ENCODE peak calls at places on chromosomes 2 and 18, in eight cellular contexts. One of them, this sample, is unnamed.

GRCh38 chr2:61993422-61994024 is 88.0 kb downstream of the COMMD1 start:
- DNase-seq in GM12892: no peak
- DNase-seq in GM23338: peak
- DNase-seq in HL-60: peak
- DNase-seq in transverse colon: peak
- DNase-seq in H1: no peak
- DNase-seq in HCT116: peak
- DNase-seq in breast epithelium: no peak
- DNase-seq in this sample: no peak

GRCh38 chr2:95353613-95354468 is 48.7 kb upstream of the FAHD2A start:
- DNase-seq in transverse colon: no peak
- DNase-seq in GM12892: no peak
- DNase-seq in breast epithelium: no peak
- DNase-seq in H1: no peak
- DNase-seq in HL-60: peak
- DNase-seq in HCT116: no peak
- DNase-seq in GM23338: no peak
- DNase-seq in this sample: no peak

GRCh38 chr2:106614511-106615291 is 127.5 kb downstream of the CD8B2 start:
- DNase-seq in transverse colon: peak
- DNase-seq in GM12892: no peak
- DNase-seq in GM23338: no peak
- DNase-seq in breast epithelium: no peak
- DNase-seq in HCT116: no peak
- DNase-seq in HL-60: no peak
- DNase-seq in H1: no peak
- DNase-seq in this sample: no peak

GRCh38 chr2:64482765-64483504 is 29.0 kb downstream of the LGALSL start:
- DNase-seq in transverse colon: peak
- DNase-seq in breast epithelium: peak
- DNase-seq in GM12892: no peak
- DNase-seq in HCT116: no peak
- DNase-seq in HL-60: no peak
- DNase-seq in GM23338: no peak
- DNase-seq in H1: no peak
- DNase-seq in this sample: no peak

GRCh38 chr2:224311226-224311625 is 90.7 kb downstream of the FAM124B start:
- DNase-seq in transverse colon: no peak
- DNase-seq in HL-60: no peak
- DNase-seq in HCT116: no peak
- DNase-seq in GM23338: no peak
- DNase-seq in H1: no peak
- DNase-seq in GM12892: no peak
- DNase-seq in breast epithelium: no peak
- DNase-seq in this sample: no peak

GRCh38 chr2:73033142-73033765 is 38.3 kb downstream of the SFXN5 start:
- DNase-seq in HL-60: no peak
- DNase-seq in H1: no peak
- DNase-seq in HCT116: no peak
- DNase-seq in GM23338: no peak
- DNase-seq in transverse colon: peak
- DNase-seq in GM12892: no peak
- DNase-seq in breast epithelium: no peak
- DNase-seq in this sample: no peak

GRCh38 chr2:63029058-63029457 is 21.6 kb upstream of the OTX1 start:
- DNase-seq in H1: no peak
- DNase-seq in transverse colon: no peak
- DNase-seq in HL-60: no peak
- DNase-seq in GM12892: no peak
- DNase-seq in breast epithelium: no peak
- DNase-seq in HCT116: no peak
- DNase-seq in GM23338: no peak
- DNase-seq in this sample: no peak

GRCh38 chr18:63070750-63071502 is 248.6 kb downstream of the BCL2 start:
- DNase-seq in GM23338: no peak
- DNase-seq in HL-60: no peak
- DNase-seq in breast epithelium: no peak
- DNase-seq in HCT116: no peak
- DNase-seq in H1: no peak
- DNase-seq in transverse colon: no peak
- DNase-seq in GM12892: no peak
- DNase-seq in this sample: no peak

GRCh38 chr18:79211844-79212243 is 142.7 kb downstream of the ATP9B start:
- DNase-seq in GM23338: no peak
- DNase-seq in breast epithelium: no peak
- DNase-seq in HCT116: no peak
- DNase-seq in GM12892: no peak
- DNase-seq in transverse colon: no peak
- DNase-seq in HL-60: no peak
- DNase-seq in H1: no peak
- DNase-seq in this sample: no peak

GRCh38 chr2:59745085-59745484 is 808.4 kb downstream of the BCL11A start:
- DNase-seq in transverse colon: no peak
- DNase-seq in HCT116: no peak
- DNase-seq in breast epithelium: no peak
- DNase-seq in H1: no peak
- DNase-seq in HL-60: no peak
- DNase-seq in GM12892: no peak
- DNase-seq in GM23338: no peak
- DNase-seq in this sample: no peak

GRCh38 chr18:13539050-13539449 is 187.3 kb downstream of the FAM210A start:
- DNase-seq in breast epithelium: no peak
- DNase-seq in transverse colon: peak
- DNase-seq in HL-60: no peak
- DNase-seq in H1: no peak
- DNase-seq in HCT116: no peak
- DNase-seq in GM23338: no peak
- DNase-seq in GM12892: no peak
- DNase-seq in this sample: no peak

GRCh38 chr2:207970138-207970824 is 55.0 kb downstream of the PLEKHM3 start:
- DNase-seq in transverse colon: no peak
- DNase-seq in HL-60: no peak
- DNase-seq in H1: no peak
- DNase-seq in breast epithelium: no peak
- DNase-seq in HCT116: no peak
- DNase-seq in GM23338: peak
- DNase-seq in GM12892: no peak
- DNase-seq in this sample: no peak

GRCh38 chr2:172578860-172579512 is 23.1 kb downstream of the PDK1 start:
- DNase-seq in HCT116: no peak
- DNase-seq in breast epithelium: no peak
- DNase-seq in HL-60: no peak
- DNase-seq in H1: no peak
- DNase-seq in GM12892: no peak
- DNase-seq in transverse colon: no peak
- DNase-seq in GM23338: no peak
- DNase-seq in this sample: no peak

GRCh38 chr2:199602271-199602895 is 144.6 kb upstream of the SATB2 start:
- DNase-seq in GM12892: no peak
- DNase-seq in HCT116: peak
- DNase-seq in GM23338: peak
- DNase-seq in transverse colon: peak
- DNase-seq in breast epithelium: no peak
- DNase-seq in HL-60: peak
- DNase-seq in H1: no peak
- DNase-seq in this sample: no peak

GRCh38 chr2:43410055-43410604 is 183.7 kb upstream of the ZFP36L2 start:
- DNase-seq in HCT116: no peak
- DNase-seq in breast epithelium: no peak
- DNase-seq in GM12892: no peak
- DNase-seq in GM23338: no peak
- DNase-seq in HL-60: no peak
- DNase-seq in H1: no peak
- DNase-seq in transverse colon: no peak
- DNase-seq in this sample: no peak

GRCh38 chr18:76338619-76339245 is 156.3 kb downstream of the ZNF516 start:
- DNase-seq in GM23338: no peak
- DNase-seq in HCT116: no peak
- DNase-seq in breast epithelium: no peak
- DNase-seq in H1: no peak
- DNase-seq in GM12892: no peak
- DNase-seq in HL-60: no peak
- DNase-seq in transverse colon: no peak
- DNase-seq in this sample: no peak

GRCh38 chr2:127678531-127678930 is 3.2 kb upstream of the LIMS2 start:
- DNase-seq in HCT116: no peak
- DNase-seq in H1: no peak
- DNase-seq in breast epithelium: no peak
- DNase-seq in GM23338: no peak
- DNase-seq in transverse colon: no peak
- DNase-seq in GM12892: no peak
- DNase-seq in HL-60: no peak
- DNase-seq in this sample: no peak

GRCh38 chr2:144943293-144943941 is 423.5 kb upstream of the ZEB2 start:
- DNase-seq in GM12892: no peak
- DNase-seq in GM23338: no peak
- DNase-seq in H1: no peak
- DNase-seq in HCT116: no peak
- DNase-seq in HL-60: no peak
- DNase-seq in transverse colon: no peak
- DNase-seq in breast epithelium: no peak
- DNase-seq in this sample: no peak

DNA sequence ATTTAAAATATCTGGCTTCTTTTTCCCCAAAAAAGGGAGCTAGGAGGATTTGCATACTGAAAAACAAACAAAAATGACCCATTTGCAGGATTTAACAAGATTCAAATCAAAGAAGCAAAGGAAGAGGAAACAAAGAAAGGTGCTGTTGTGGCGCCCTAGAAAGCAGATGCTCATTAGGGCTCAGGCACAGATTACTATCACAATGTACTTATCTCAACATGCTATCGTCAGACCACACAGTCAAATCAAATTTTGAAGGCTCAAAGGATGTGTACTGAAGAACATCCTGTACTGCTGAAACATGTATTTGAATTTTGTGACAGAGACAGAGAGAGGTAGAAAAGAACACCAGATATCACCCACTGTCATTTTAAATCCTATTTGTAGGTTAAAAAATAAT is 10.9 kb downstream of the RBMS1 start:
- DNase-seq in HCT116: no peak
- DNase-seq in HL-60: no peak
- DNase-seq in GM12892: no peak
- DNase-seq in GM23338: no peak
- DNase-seq in transverse colon: no peak
- DNase-seq in breast epithelium: no peak
- DNase-seq in H1: no peak
- DNase-seq in this sample: no peak
- TF ChIP-seq POLR2AphosphoS5 in HCT116: no peak
- TF ChIP-seq POLR2AphosphoS5 in HL-60: no peak
- TF ChIP-seq POLR2AphosphoS5 in GM12892: no peak
- TF ChIP-seq POLR2AphosphoS5 in GM23338: no peak
- TF ChIP-seq POLR2AphosphoS5 in transverse colon: no peak
- TF ChIP-seq POLR2AphosphoS5 in breast epithelium: no peak
- TF ChIP-seq POLR2AphosphoS5 in H1: no peak
- TF ChIP-seq POLR2AphosphoS5 in this sample: no peak

GRCh38 chr2:69714024-69714423 is 27.9 kb upstream of the ANXA4 start:
- DNase-seq in H1: no peak
- DNase-seq in HL-60: no peak
- DNase-seq in GM12892: no peak
- DNase-seq in GM23338: no peak
- DNase-seq in transverse colon: no peak
- DNase-seq in breast epithelium: no peak
- DNase-seq in HCT116: no peak
- DNase-seq in this sample: no peak

GRCh38 chr2:69709290-69709689 is 32.6 kb upstream of the ANXA4 start:
- DNase-seq in GM12892: no peak
- DNase-seq in GM23338: no peak
- DNase-seq in breast epithelium: peak
- DNase-seq in H1: no peak
- DNase-seq in HCT116: no peak
- DNase-seq in transverse colon: no peak
- DNase-seq in HL-60: no peak
- DNase-seq in this sample: no peak

GRCh38 chr2:69716555-69717120 is 25.3 kb upstream of the ANXA4 start:
- DNase-seq in GM12892: no peak
- DNase-seq in HL-60: no peak
- DNase-seq in HCT116: no peak
- DNase-seq in H1: no peak
- DNase-seq in GM23338: no peak
- DNase-seq in breast epithelium: no peak
- DNase-seq in transverse colon: no peak
- DNase-seq in this sample: no peak

GRCh38 chr2:69715964-69716363 is 26.0 kb upstream of the ANXA4 start:
- DNase-seq in HL-60: no peak
- DNase-seq in transverse colon: no peak
- DNase-seq in H1: no peak
- DNase-seq in GM12892: no peak
- DNase-seq in HCT116: no peak
- DNase-seq in GM23338: no peak
- DNase-seq in breast epithelium: no peak
- DNase-seq in this sample: no peak

GRCh38 chr2:69711971-69712370 is 30.0 kb upstream of the ANXA4 start:
- DNase-seq in GM23338: no peak
- DNase-seq in HCT116: no peak
- DNase-seq in transverse colon: no peak
- DNase-seq in breast epithelium: no peak
- DNase-seq in GM12892: no peak
- DNase-seq in HL-60: no peak
- DNase-seq in H1: no peak
- DNase-seq in this sample: no peak
- TF ChIP-seq POLR2AphosphoS5 in GM23338: no peak
- TF ChIP-seq POLR2AphosphoS5 in HCT116: no peak
- TF ChIP-seq POLR2AphosphoS5 in transverse colon: no peak
- TF ChIP-seq POLR2AphosphoS5 in breast epithelium: no peak
- TF ChIP-seq POLR2AphosphoS5 in GM12892: no peak
- TF ChIP-seq POLR2AphosphoS5 in HL-60: no peak
- TF ChIP-seq POLR2AphosphoS5 in H1: no peak
- TF ChIP-seq POLR2AphosphoS5 in this sample: no peak

GRCh38 chr18:24530630-24531111 is 70.2 kb downstream of the HRH4 start:
- DNase-seq in GM12892: no peak
- DNase-seq in breast epithelium: no peak
- DNase-seq in HL-60: no peak
- DNase-seq in H1: no peak
- DNase-seq in transverse colon: no peak
- DNase-seq in HCT116: peak
- DNase-seq in GM23338: no peak
- DNase-seq in this sample: no peak
- TF ChIP-seq POLR2AphosphoS5 in GM12892: no peak
- TF ChIP-seq POLR2AphosphoS5 in breast epithelium: no peak
- TF ChIP-seq POLR2AphosphoS5 in HL-60: no peak
- TF ChIP-seq POLR2AphosphoS5 in H1: no peak
- TF ChIP-seq POLR2AphosphoS5 in transverse colon: no peak
- TF ChIP-seq POLR2AphosphoS5 in HCT116: no peak
- TF ChIP-seq POLR2AphosphoS5 in GM23338: no peak
- TF ChIP-seq POLR2AphosphoS5 in this sample: no peak

DNA sequence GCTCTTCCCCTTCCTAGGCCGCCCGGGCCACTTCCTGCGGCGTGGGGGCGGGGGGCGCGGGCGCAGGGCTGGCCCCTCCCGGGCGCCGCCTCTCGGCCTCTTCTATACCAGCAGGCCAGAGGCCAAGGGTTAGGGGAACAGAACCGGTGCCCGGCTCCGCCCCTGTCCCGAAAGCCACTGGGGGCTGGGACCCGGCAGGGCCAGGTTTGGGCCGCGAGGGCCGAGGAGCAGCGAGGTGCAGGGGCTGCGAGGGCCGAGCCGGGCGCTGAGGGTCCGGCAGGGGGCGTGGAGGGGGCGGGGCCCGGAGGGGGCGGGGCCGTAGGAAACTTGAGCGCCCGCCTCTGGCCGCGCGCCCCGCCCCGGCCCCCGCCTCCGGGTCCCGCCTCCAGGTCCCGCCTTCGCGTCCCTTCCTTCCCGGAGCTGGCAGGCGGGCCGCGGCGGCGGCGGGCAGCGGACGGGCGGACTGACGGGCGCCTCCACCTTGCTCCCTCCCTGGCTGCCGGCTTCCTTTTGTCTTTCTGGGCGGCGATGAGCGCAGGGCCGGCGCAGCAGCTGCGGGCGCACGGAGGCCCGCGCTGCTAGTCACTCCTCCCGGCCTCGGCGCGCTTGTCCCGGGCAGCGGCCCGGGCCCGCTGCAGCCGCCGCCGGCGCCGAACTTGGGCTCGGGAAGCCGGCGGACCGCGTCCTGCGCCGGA is at the start of gene HPCAL1:
- DNase-seq in HCT116: peak
- DNase-seq in GM12892: peak
- DNase-seq in HL-60: peak
- DNase-seq in transverse colon: peak
- DNase-seq in H1: peak
- DNase-seq in GM23338: peak
- DNase-seq in breast epithelium: peak
- DNase-seq in this sample: peak
- TF ChIP-seq POLR2AphosphoS5 in HCT116: peak
- TF ChIP-seq POLR2AphosphoS5 in GM12892: no peak
- TF ChIP-seq POLR2AphosphoS5 in HL-60: no peak
- TF ChIP-seq POLR2AphosphoS5 in transverse colon: peak
- TF ChIP-seq POLR2AphosphoS5 in H1: no peak
- TF ChIP-seq POLR2AphosphoS5 in GM23338: peak
- TF ChIP-seq POLR2AphosphoS5 in breast epithelium: peak
- TF ChIP-seq POLR2AphosphoS5 in this sample: no peak